ENCODE peak calls at places on chromosomes 7 and 10, in nine cellular contexts. G is neural progenitor cell, R is pancreas, M is Panc1, A is tibial artery, H is stomach, K is WTC11, C is AG10803, E is GM12865. D is an unnamed sample.

GRCh38 chr7:128914566-128915151 is 4.2 kb upstream of the KCP start:
- DNase-seq in G (no peak), R (peak), M (no peak), A (peak), H (no peak), K (no peak), C (no peak), E (peak), D (no peak)

GRCh38 chr10:51718804-51719291 is 19.5 kb upstream of the CSTF2T start:
- DNase-seq in G (no peak), R (no peak), M (no peak), A (no peak), H (no peak), K (no peak), C (peak), E (no peak), D (no peak)

GRCh38 chr10:20747782-20748181 is 149.3 kb downstream of the NEBL start:
- DNase-seq in G (no peak), R (no peak), M (no peak), A (no peak), H (no peak), K (no peak), C (no peak), E (no peak), D (no peak)

GRCh38 chr10:26621889-26622681 is 75.4 kb upstream of the PDSS1 start:
- DNase-seq in G (peak), R (peak), M (no peak), A (no peak), H (peak), K (peak), C (peak), E (peak), D (no peak)

GRCh38 chr7:100686822-100687211 is 7.2 kb downstream of the GIGYF1 start:
- DNase-seq in G (no peak), R (no peak), M (no peak), A (peak), H (no peak), K (no peak), C (no peak), E (no peak), D (no peak)

GRCh38 chr10:48450233-48450810 is 143.8 kb downstream of the MAPK8 start:
- DNase-seq in G (no peak), R (no peak), M (no peak), A (peak), H (peak), K (no peak), C (no peak), E (no peak), D (peak)

GRCh38 chr7:125033506-125033905 is 103.9 kb upstream of the POT1 start:
- DNase-seq in G (no peak), R (no peak), M (no peak), A (no peak), H (no peak), K (peak), C (no peak), E (no peak), D (no peak)

GRCh38 chr10:69425041-69425440 is 8.3 kb upstream of the TACR2 start:
- DNase-seq in G (no peak), R (no peak), M (no peak), A (no peak), H (no peak), K (no peak), C (no peak), E (no peak), D (no peak)

GRCh38 chr7:134362587-134363483 is 46.1 kb upstream of the SLC35B4 start:
- DNase-seq in G (no peak), R (no peak), M (no peak), A (no peak), H (no peak), K (no peak), C (peak), E (no peak), D (no peak)

GRCh38 chr10:46098379-46098778 is 52.3 kb upstream of the MSMB start:
- DNase-seq in G (no peak), R (no peak), M (no peak), A (no peak), H (no peak), K (no peak), C (no peak), E (no peak), D (no peak)

GRCh38 chr7:17830206-17830605 is 110.1 kb downstream of the SNX13 start:
- DNase-seq in G (no peak), R (no peak), M (no peak), A (no peak), H (no peak), K (no peak), C (peak), E (no peak), D (no peak)

GRCh38 chr7:103751476-103751875 is 238.0 kb downstream of the RELN start:
- DNase-seq in G (no peak), R (no peak), M (no peak), A (no peak), H (no peak), K (no peak), C (no peak), E (no peak), D (no peak)

GRCh38 chr10:122303271-122304053 is 32.4 kb downstream of the BTBD16 start:
- DNase-seq in G (no peak), R (no peak), M (no peak), A (no peak), H (no peak), K (no peak), C (no peak), E (no peak), D (no peak)

GRCh38 chr10:116891208-116891607 is 41.9 kb downstream of the ENO4 start:
- DNase-seq in G (no peak), R (no peak), M (no peak), A (no peak), H (no peak), K (no peak), C (peak), E (no peak), D (peak)

GRCh38 chr7:1064581-1064980 is 20.2 kb downstream of the GPR146 start:
- DNase-seq in G (no peak), R (no peak), M (no peak), A (no peak), H (no peak), K (no peak), C (no peak), E (no peak), D (no peak)

GRCh38 chr7:74193054-74193453 is 16.8 kb upstream of the LAT2 start:
- DNase-seq in G (no peak), R (no peak), M (no peak), A (no peak), H (no peak), K (no peak), C (no peak), E (no peak), D (no peak)

GRCh38 chr7:32204361-32205018 is 134.3 kb upstream of the PDE1C start:
- DNase-seq in G (peak), R (no peak), M (peak), A (peak), H (peak), K (peak), C (peak), E (peak), D (peak)

GRCh38 chr10:78777466-78778256 is 291.1 kb upstream of the ZMIZ1 start:
- DNase-seq in G (no peak), R (no peak), M (no peak), A (peak), H (no peak), K (no peak), C (peak), E (no peak), D (peak)

GRCh38 chr7:129273936-129274335 is 49.1 kb downstream of the AHCYL2 start:
- DNase-seq in G (no peak), R (no peak), M (no peak), A (no peak), H (no peak), K (no peak), C (no peak), E (no peak), D (no peak)

GRCh38 chr10:4763960-4764428 is 62.0 kb upstream of the AKR1E2 start:
- DNase-seq in G (no peak), R (no peak), M (peak), A (no peak), H (no peak), K (no peak), C (peak), E (no peak), D (no peak)

GRCh38 chr10:127094984-127095383 is 101.4 kb downstream of the INSYN2A start:
- DNase-seq in G (no peak), R (no peak), M (no peak), A (no peak), H (no peak), K (no peak), C (no peak), E (no peak), D (no peak)

GRCh38 chr7:11642841-11643240 is 189.2 kb downstream of the THSD7A start:
- DNase-seq in G (no peak), R (no peak), M (no peak), A (no peak), H (no peak), K (no peak), C (no peak), E (no peak), D (no peak)

GRCh38 chr7:156178857-156179256 is 366.6 kb upstream of the SHH start:
- DNase-seq in G (no peak), R (no peak), M (no peak), A (peak), H (no peak), K (no peak), C (no peak), E (no peak), D (no peak)

GRCh38 chr7:108455524-108455832 is 758 bp downstream of the NRCAM start:
- DNase-seq in G (no peak), R (peak), M (no peak), A (no peak), H (no peak), K (no peak), C (no peak), E (peak), D (peak)

GRCh38 chr7:54864718-54865117 is 105.7 kb upstream of the SEC61G start:
- DNase-seq in G (no peak), R (no peak), M (no peak), A (no peak), H (no peak), K (no peak), C (no peak), E (no peak), D (no peak)

GRCh38 chr7:81075150-81075549 is 156.3 kb upstream of the SEMA3C start:
- DNase-seq in G (no peak), R (no peak), M (no peak), A (no peak), H (no peak), K (no peak), C (peak), E (no peak), D (no peak)

GRCh38 chr10:80700252-80700651 is 162.6 kb downstream of the SH2D4B start:
- DNase-seq in G (no peak), R (no peak), M (no peak), A (no peak), H (no peak), K (no peak), C (no peak), E (no peak), D (no peak)

GRCh38 chr10:124493191-124493936 is 31.7 kb downstream of the LHPP start:
- DNase-seq in G (no peak), R (no peak), M (no peak), A (no peak), H (no peak), K (no peak), C (no peak), E (no peak), D (no peak)

GRCh38 chr7:41052736-41053135 is 650.2 kb downstream of the INHBA start:
- DNase-seq in G (no peak), R (no peak), M (no peak), A (no peak), H (no peak), K (no peak), C (no peak), E (no peak), D (no peak)

GRCh38 chr10:44801383-44802327 is 109.5 kb upstream of the TMEM72 start:
- DNase-seq in G (no peak), R (peak), M (no peak), A (peak), H (peak), K (no peak), C (peak), E (no peak), D (no peak)

GRCh38 chr7:12256025-12256570 is 45.0 kb downstream of the TMEM106B start:
- DNase-seq in G (no peak), R (no peak), M (peak), A (no peak), H (no peak), K (no peak), C (no peak), E (no peak), D (no peak)

GRCh38 chr7:112450807-112451661 is 774 bp downstream of the IFRD1 start:
- DNase-seq in G (peak), R (peak), M (peak), A (peak), H (peak), K (peak), C (peak), E (peak), D (peak)

GRCh38 chr7:112453505-112454171 is 3.4 kb downstream of the IFRD1 start:
- DNase-seq in G (no peak), R (no peak), M (no peak), A (no peak), H (no peak), K (no peak), C (peak), E (no peak), D (no peak)

GRCh38 chr7:112449353-112449752 is 907 bp upstream of the IFRD1 start:
- DNase-seq in G (no peak), R (no peak), M (peak), A (no peak), H (peak), K (no peak), C (no peak), E (peak), D (no peak)

GRCh38 chr7:112449902-112450806 is at the start of gene IFRD1:
- DNase-seq in G (peak), R (peak), M (peak), A (peak), H (peak), K (peak), C (peak), E (peak), D (peak)

GRCh38 chr7:112452102-112452888 is 2.0 kb downstream of the IFRD1 start:
- DNase-seq in G (peak), R (no peak), M (peak), A (peak), H (peak), K (no peak), C (peak), E (peak), D (peak)
- TF ChIP-seq CTCF in G (peak), R (no peak), M (peak), A (no peak), H (no peak), K (no peak), C (peak), E (peak), D (no peak)

GRCh38 chr10:87862644-87863101 is 660 bp downstream of the KLLN start:
- DNase-seq in G (peak), R (peak), M (no peak), A (no peak), H (peak), K (no peak), C (no peak), E (no peak), D (no peak)

GRCh38 chr10:87861034-87861433 is 2.3 kb downstream of the KLLN start:
- DNase-seq in G (no peak), R (no peak), M (no peak), A (no peak), H (no peak), K (no peak), C (no peak), E (no peak), D (no peak)

GRCh38 chr10:87861953-87862643 is 1.2 kb downstream of the KLLN start:
- DNase-seq in G (peak), R (peak), M (peak), A (peak), H (peak), K (peak), C (peak), E (peak), D (peak)

GRCh38 chr10:87860156-87860795 is 3.1 kb downstream of the KLLN start:
- DNase-seq in G (peak), R (no peak), M (peak), A (no peak), H (no peak), K (no peak), C (peak), E (peak), D (no peak)

GRCh38 chr10:87861566-87861952 is 1.8 kb downstream of the KLLN start:
- DNase-seq in G (peak), R (peak), M (no peak), A (peak), H (peak), K (peak), C (peak), E (peak), D (peak)
- TF ChIP-seq CTCF in G (no peak), R (no peak), M (peak), A (no peak), H (no peak), K (no peak), C (peak), E (peak), D (no peak)

DNA sequence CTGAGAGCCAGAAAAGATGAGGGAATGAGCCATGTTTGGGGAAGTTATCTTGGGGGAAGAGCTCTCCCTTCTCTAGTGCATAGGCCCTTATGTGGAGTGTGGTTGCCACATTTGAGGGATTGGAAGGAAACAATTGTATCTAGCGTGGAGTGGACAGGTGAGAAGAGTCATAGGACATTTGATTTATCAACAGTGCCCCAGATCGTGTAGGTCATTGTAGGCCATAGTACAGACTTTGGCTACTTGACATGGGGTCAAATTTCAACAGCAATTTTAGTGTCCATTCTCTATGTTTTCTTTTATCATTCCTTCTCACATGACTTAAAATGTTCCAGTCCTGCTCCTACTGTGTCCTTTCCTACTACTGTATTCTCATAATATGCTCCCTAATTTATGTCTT is 1182.8 kb downstream of the SORCS1 start:
- DNase-seq in G (no peak), R (no peak), M (no peak), A (no peak), H (no peak), K (no peak), C (no peak), E (no peak), D (no peak)
- TF ChIP-seq CTCF in G (no peak), R (no peak), M (no peak), A (no peak), H (no peak), K (no peak), C (no peak), E (no peak), D (no peak)

GRCh38 chr7:31145339-31145738 is 93.2 kb downstream of the ADCYAP1R1 start:
- DNase-seq in G (peak), R (no peak), M (no peak), A (no peak), H (no peak), K (no peak), C (no peak), E (no peak), D (no peak)
- TF ChIP-seq CTCF in G (peak), R (no peak), M (peak), A (no peak), H (no peak), K (no peak), C (no peak), E (no peak), D (no peak)

GRCh38 chr10:87818505-87819273 is 663 bp upstream of the ATAD1 start:
- DNase-seq in G (peak), R (no peak), M (peak), A (no peak), H (peak), K (no peak), C (peak), E (peak), D (peak)

GRCh38 chr10:87817873-87818504 is at the start of gene ATAD1:
- DNase-seq in G (peak), R (peak), M (peak), A (peak), H (peak), K (peak), C (peak), E (peak), D (peak)

GRCh38 chr10:87816842-87817178 is 1.2 kb downstream of the ATAD1 start:
- DNase-seq in G (no peak), R (no peak), M (no peak), A (no peak), H (no peak), K (no peak), C (no peak), E (no peak), D (no peak)

GRCh38 chr10:87817291-87817872 is 644 bp downstream of the ATAD1 start:
- DNase-seq in G (no peak), R (no peak), M (no peak), A (no peak), H (no peak), K (no peak), C (no peak), E (no peak), D (no peak)

GRCh38 chr10:87816163-87816841 is 1.7 kb downstream of the ATAD1 start:
- DNase-seq in G (no peak), R (no peak), M (no peak), A (no peak), H (no peak), K (no peak), C (no peak), E (no peak), D (no peak)
- TF ChIP-seq CTCF in G (peak), R (no peak), M (peak), A (no peak), H (no peak), K (no peak), C (peak), E (no peak), D (no peak)

DNA sequence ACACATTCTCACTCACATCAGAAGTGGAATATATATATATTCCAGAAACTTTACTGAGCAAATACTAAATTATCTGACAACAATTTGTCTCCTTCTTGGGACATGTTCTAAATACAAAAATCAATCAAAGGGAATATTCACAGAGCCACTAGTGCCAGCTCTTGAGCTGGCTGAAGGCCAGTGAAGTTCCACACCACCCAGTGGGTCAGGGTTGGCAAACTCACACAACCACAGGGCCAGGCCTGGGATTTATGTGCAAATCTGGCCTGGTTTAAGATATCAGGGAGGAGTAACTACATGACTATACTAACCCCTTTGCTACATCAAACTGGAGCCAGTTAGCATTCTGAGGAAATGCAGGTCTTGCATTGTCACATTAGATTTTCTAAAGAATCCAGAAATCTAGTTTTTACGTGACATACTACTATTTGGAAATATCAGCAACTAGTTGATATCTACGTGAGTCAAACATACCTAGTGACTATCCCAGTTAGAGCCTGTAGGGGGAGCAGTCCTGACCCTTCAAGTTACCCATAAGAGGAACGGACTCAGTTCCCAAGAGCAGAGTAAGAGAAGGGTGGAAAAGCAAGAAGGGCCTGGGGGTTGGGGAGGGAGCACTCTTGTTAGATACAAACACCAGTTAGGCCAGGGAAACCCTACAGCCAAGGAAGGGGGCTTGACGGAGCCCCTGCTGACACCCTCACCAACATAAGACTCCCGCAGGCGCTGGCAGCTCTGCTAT is 600.4 kb downstream of the KCNMA1 start:
- DNase-seq in G (peak), R (no peak), M (peak), A (no peak), H (no peak), K (peak), C (no peak), E (peak), D (no peak)
- TF ChIP-seq CTCF in G (peak), R (peak), M (peak), A (no peak), H (no peak), K (peak), C (peak), E (peak), D (peak)

DNA sequence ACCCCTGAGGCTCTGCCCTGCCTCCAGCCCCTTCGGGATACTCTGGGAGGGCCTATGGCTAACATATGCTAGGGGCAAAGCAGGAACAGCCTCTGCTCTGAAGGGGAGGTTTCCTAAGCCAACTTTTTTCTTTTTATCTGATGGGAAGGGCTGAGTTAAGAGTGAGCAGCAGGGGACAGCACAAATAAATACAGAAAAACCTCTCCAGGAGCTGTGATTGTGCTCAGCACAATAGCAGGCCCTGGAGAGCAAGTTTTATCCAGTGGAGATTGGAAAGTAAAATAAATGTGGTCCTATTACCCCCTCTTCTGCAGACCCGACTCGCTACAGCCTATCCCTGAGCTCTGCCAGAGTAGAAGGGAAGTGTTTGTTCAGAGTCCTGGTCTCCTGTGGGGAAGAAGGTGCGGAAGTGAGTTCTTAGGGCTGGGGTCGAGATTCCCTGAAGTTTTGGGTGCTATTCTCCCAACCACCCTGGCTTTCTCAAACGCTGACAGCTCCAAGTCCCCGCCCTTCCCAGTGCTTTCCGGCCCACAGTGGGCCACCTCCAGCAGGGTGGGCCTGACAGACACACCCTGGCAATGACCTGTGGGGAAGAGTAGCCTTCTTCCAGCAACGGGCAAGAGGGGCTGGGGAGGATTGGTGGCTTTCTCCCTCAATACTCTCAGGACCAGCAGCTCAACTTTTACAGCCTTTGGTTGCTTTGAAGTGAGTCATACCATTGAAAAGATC is 23.0 kb upstream of the AFAP1L2 start:
- DNase-seq in G (peak), R (no peak), M (no peak), A (no peak), H (no peak), K (no peak), C (no peak), E (no peak), D (no peak)
- TF ChIP-seq CTCF in G (peak), R (no peak), M (peak), A (peak), H (no peak), K (no peak), C (no peak), E (no peak), D (peak)

D was measured in dorsolateral prefrontal cortex.